ENCODE peak calls at places on chromosomes 2 and 18, in nine cellular contexts. U is neural progenitor cell, O is cardiac muscle cell, Q is IMR-90, K is colonic mucosa, P is fibroblast of lung, N is neural crest cell, V is choroid plexus epithelial cell, J is PC-3. B is an unnamed sample.

GRCh38 chr18:49371786-49372185 is 88.7 kb downstream of the DYM start:
- DNase-seq in U (no peak), O (no peak), Q (no peak), K (no peak), P (no peak), N (no peak), V (peak), J (no peak), B (no peak)

GRCh38 chr2:61183815-61184214 is 21.8 kb downstream of the C2orf74 start:
- DNase-seq in U (no peak), O (no peak), Q (no peak), K (no peak), P (no peak), N (no peak), V (no peak), J (no peak), B (no peak)

GRCh38 chr2:28868611-28869010 is 1.5 kb downstream of the TRMT61B start:
- DNase-seq in U (peak), O (no peak), Q (no peak), K (no peak), P (no peak), N (no peak), V (no peak), J (peak), B (peak)

GRCh38 chr2:190369635-190370034 is 26.2 kb downstream of the INPP1 start:
- DNase-seq in U (no peak), O (no peak), Q (no peak), K (no peak), P (no peak), N (no peak), V (no peak), J (no peak), B (no peak)

GRCh38 chr2:7118606-7119503 is 201.6 kb downstream of the RNF144A start:
- DNase-seq in U (peak), O (peak), Q (peak), K (no peak), P (peak), N (peak), V (peak), J (peak), B (peak)

GRCh38 chr2:61647044-61647443 is 108.9 kb upstream of the XPO1 start:
- DNase-seq in U (no peak), O (no peak), Q (peak), K (no peak), P (peak), N (no peak), V (peak), J (no peak), B (no peak)

GRCh38 chr18:52694804-52695203 is 354.8 kb downstream of the DCC start:
- DNase-seq in U (peak), O (no peak), Q (no peak), K (no peak), P (peak), N (peak), V (peak), J (peak), B (peak)

GRCh38 chr2:81304154-81304830 is 999.7 kb upstream of the LRRTM1 start:
- DNase-seq in U (peak), O (no peak), Q (no peak), K (no peak), P (no peak), N (no peak), V (no peak), J (peak), B (peak)

GRCh38 chr2:182581196-182581935 is 134.7 kb upstream of the DNAJC10 start:
- DNase-seq in U (no peak), O (no peak), Q (no peak), K (no peak), P (no peak), N (no peak), V (peak), J (no peak), B (no peak)

GRCh38 chr18:22783245-22783644 is 149.9 kb upstream of the RBBP8 start:
- DNase-seq in U (no peak), O (no peak), Q (no peak), K (no peak), P (no peak), N (no peak), V (no peak), J (no peak), B (no peak)

GRCh38 chr2:43021791-43022500 is 204.5 kb downstream of the ZFP36L2 start:
- DNase-seq in U (peak), O (no peak), Q (no peak), K (peak), P (no peak), N (peak), V (no peak), J (peak), B (peak)

GRCh38 chr2:220365023-220365422 is 737.6 kb downstream of the SLC4A3 start:
- DNase-seq in U (no peak), O (no peak), Q (peak), K (no peak), P (no peak), N (no peak), V (peak), J (no peak), B (peak)

DNA sequence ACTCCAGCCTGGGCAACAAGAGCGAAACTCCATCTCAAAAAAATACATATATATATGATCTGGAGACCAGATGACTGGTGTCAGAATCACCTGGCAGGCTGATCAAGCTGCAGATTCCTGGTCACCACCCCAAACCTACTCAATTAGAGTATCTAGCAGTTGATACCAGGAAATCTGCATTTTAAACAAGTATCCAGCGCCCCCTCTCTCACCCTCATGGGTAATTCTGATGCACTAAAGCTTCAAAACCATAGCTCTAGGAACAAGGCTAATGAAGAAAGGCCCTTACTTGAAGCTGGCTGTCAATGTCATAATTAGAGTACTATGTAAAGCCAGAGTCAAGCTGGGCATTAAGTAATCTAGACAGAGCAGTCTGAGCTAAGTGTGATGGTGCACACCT is 25.0 kb upstream of the PCBP1 start:
- DNase-seq in U (no peak), O (no peak), Q (no peak), K (no peak), P (no peak), N (no peak), V (no peak), J (no peak), B (no peak)
- TF ChIP-seq CTCF in U (no peak), O (no peak), Q (no peak), K (no peak), P (no peak), N (no peak), V (no peak), J (peak), B (no peak)

DNA sequence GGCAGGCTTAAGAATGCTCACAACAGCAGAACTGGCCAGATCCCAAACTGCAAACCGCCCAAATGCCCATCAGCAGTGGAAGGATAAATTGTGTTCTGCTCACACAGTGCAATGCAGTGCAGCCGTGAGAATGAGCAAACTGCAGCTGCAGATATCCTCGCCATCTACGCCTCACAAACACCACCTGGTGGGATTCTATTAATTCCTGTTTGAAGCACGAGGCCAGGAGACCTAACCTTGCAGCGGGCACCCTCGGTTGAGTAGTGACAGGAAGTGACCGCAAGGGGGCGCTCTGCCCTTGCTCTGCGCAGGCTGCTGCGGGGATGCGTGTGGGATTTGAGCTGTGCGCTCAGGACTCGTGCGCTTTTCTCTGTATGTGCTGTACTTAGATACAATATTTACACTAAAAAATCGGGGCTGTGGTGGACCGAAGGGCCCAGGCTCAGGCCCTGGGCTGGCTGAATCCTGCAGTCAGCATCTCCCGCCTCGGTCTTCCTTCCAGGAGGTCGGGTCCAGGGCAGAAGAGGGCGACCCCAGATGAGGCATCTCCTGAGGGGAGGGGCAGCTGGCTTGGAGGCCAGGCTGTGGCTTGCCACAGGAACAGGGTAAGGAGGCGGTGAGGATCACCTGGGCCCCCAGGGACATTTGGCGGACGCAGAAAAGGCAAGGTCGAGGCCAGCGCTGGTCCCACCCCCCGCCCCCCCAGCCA is 19.8 kb upstream of the PDIA6 start:
- DNase-seq in U (peak), O (peak), Q (peak), K (peak), P (peak), N (peak), V (peak), J (peak), B (peak)
- TF ChIP-seq CTCF in U (peak), O (peak), Q (peak), K (peak), P (peak), N (peak), V (peak), J (peak), B (peak)

GRCh38 chr2:181021199-181021789 is 40.9 kb downstream of the UBE2E3 start:
- DNase-seq in U (no peak), O (no peak), Q (no peak), K (no peak), P (no peak), N (no peak), V (no peak), J (no peak), B (no peak)

GRCh38 chr2:181022652-181023051 is 42.2 kb downstream of the UBE2E3 start:
- DNase-seq in U (no peak), O (no peak), Q (no peak), K (no peak), P (no peak), N (no peak), V (no peak), J (no peak), B (no peak)

GRCh38 chr2:181025004-181025403 is 44.6 kb downstream of the UBE2E3 start:
- DNase-seq in U (no peak), O (peak), Q (peak), K (no peak), P (peak), N (no peak), V (peak), J (no peak), B (no peak)
- TF ChIP-seq CTCF in U (no peak), O (no peak), Q (no peak), K (no peak), P (no peak), N (no peak), V (no peak), J (no peak), B (no peak)

DNA sequence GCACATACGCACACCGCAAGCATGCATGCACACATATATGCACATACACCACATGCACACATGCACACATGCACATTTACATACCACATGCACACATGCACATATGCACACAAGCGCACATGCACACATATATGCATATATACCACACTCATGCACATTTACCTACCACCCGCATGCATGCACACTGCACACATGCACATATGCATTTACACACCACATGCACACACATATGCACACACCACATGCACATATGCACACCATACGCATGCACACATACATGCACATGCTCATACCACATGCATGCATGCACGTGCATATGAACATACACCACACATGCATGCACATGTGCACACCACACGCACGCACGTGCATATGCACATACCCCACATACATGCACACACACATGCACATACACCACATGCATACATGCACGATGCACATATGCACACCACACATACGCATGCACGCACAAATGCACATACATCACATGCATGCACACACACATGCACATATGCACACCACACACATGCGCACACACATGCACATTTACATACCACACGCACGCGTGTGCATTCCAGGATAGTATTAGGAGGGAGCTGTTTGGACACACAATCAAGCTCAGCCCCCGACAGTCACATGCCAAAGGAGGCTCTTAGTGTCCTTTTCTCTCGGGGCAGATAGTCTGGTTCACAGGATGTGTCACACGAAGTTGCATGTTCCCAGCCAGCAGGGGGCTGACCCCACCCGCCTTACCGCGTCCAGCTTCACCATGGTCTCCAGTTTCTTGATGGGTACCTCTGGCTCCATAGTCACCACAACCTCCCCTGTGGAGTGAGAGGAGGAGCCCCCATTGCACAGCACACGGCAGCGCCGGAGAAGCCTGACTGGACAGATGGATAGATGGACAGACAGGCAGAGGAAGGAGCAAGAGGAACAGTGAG is 5.9 kb downstream of the OTOF start:
- DNase-seq in U (no peak), O (no peak), Q (no peak), K (no peak), P (no peak), N (no peak), V (peak), J (no peak), B (no peak)
- TF ChIP-seq CTCF in U (peak), O (no peak), Q (no peak), K (no peak), P (no peak), N (peak), V (peak), J (peak), B (no peak)

GRCh38 chr2:68387408-68388350 is 22.6 kb downstream of the PLEK start:
- DNase-seq in U (no peak), O (no peak), Q (no peak), K (no peak), P (no peak), N (no peak), V (no peak), J (no peak), B (no peak)
- TF ChIP-seq CTCF in U (no peak), O (no peak), Q (no peak), K (no peak), P (no peak), N (no peak), V (no peak), J (no peak), B (no peak)